ENCODE peak calls at places on chromosomes 13 and 19, in five cellular contexts. P, C, U, E and L are unnamed samples.

GRCh38 chr19:45952691-45953505 is 20.8 kb downstream of the NOVA2 start:
- DNase-seq in E (peak), C (no peak), U (peak), P (peak), L (no peak)

GRCh38 chr19:35425682-35426081 is 22.4 kb upstream of the FFAR2 start:
- DNase-seq in U (no peak), C (no peak), E (no peak), P (no peak), L (no peak)

GRCh38 chr13:91291078-91291477 is 56.4 kb upstream of the MIR17HG start:
- DNase-seq in U (no peak), P (no peak), C (no peak), E (no peak), L (no peak)

GRCh38 chr19:15780595-15781418 is 6.7 kb upstream of the OR10H5 start:
- DNase-seq in C (no peak), P (peak), U (peak), E (no peak), L (no peak)

GRCh38 chr13:39961036-39961435 is 305.6 kb downstream of the COG6 start:
- DNase-seq in U (no peak), E (no peak), P (no peak), C (no peak), L (no peak)

GRCh38 chr13:20472531-20472930 is 53.1 kb downstream of the CRYL1 start:
- DNase-seq in E (no peak), C (no peak), P (no peak), U (no peak), L (no peak)

GRCh38 chr19:5621311-5621944 is 1.1 kb downstream of the SAFB2 start:
- DNase-seq in C (no peak), P (peak), U (no peak), E (no peak), L (no peak)

GRCh38 chr13:53124568-53125094 is 96.0 kb downstream of the OLFM4 start:
- DNase-seq in E (no peak), P (no peak), C (no peak), U (no peak), L (no peak)

GRCh38 chr19:11814707-11815050 is 606 bp downstream of the ZNF440 start:
- DNase-seq in E (no peak), C (no peak), U (peak), P (no peak), L (no peak)

GRCh38 chr19:30590596-30591229 is 218.5 kb downstream of the ZNF536 start:
- DNase-seq in U (no peak), P (peak), E (no peak), C (no peak), L (no peak)

GRCh38 chr19:872266-872951 is 12.9 kb downstream of the CFD start:
- DNase-seq in P (peak), C (peak), E (no peak), U (peak), L (no peak)

GRCh38 chr19:37943480-37943879 is 36.5 kb downstream of the SIPA1L3 start:
- DNase-seq in C (no peak), U (no peak), E (no peak), P (no peak), L (no peak)

GRCh38 chr13:113964251-113964995 is 9.5 kb downstream of the C13orf46 start:
- DNase-seq in E (no peak), P (peak), U (no peak), C (no peak), L (no peak)

GRCh38 chr19:38252935-38253691 is 3.1 kb downstream of the PPP1R14A start:
- DNase-seq in E (no peak), P (peak), C (no peak), U (no peak), L (no peak)

GRCh38 chr19:10517361-10517759 is at the start of gene S1PR5:
- DNase-seq in U (no peak), E (no peak), C (no peak), P (peak), L (no peak)

GRCh38 chr19:55193481-55193880 is 13.4 kb upstream of the SYT5 start:
- DNase-seq in C (no peak), E (no peak), P (no peak), U (no peak), L (no peak)

GRCh38 chr13:20105161-20105689 is 55.6 kb downstream of the GJA3 start:
- DNase-seq in U (no peak), P (no peak), E (no peak), C (no peak), L (no peak)

GRCh38 chr19:54606230-54606629 is 12.8 kb downstream of the LILRA1 start:
- DNase-seq in U (no peak), E (no peak), C (no peak), P (no peak), L (no peak)

GRCh38 chr19:50870417-50871089 is 2.7 kb upstream of the KLK2 start:
- DNase-seq in C (no peak), P (no peak), E (no peak), U (no peak), L (no peak)